ENCODE peak calls at places on chromosomes 3 and 15, in six cellular contexts. One of them, this sample, is unnamed.

GRCh38 chr15:34514251-34514760 is 69.1 kb downstream of the GOLGA8B start:
- DNase-seq in coronary artery: no peak
- DNase-seq in CD14-positive monocyte: no peak
- DNase-seq in fibroblast of pulmonary artery: peak
- DNase-seq in HCT116: no peak
- DNase-seq in lower lobe of right lung: peak
- DNase-seq in this sample: no peak

GRCh38 chr3:45795882-45796765 is at the start of gene SLC6A20:
- DNase-seq in fibroblast of pulmonary artery: no peak
- DNase-seq in lower lobe of right lung: no peak
- DNase-seq in HCT116: no peak
- DNase-seq in coronary artery: peak
- DNase-seq in CD14-positive monocyte: no peak
- DNase-seq in this sample: no peak

GRCh38 chr15:42996871-42997270 is 76.3 kb upstream of the TTBK2 start:
- DNase-seq in fibroblast of pulmonary artery: no peak
- DNase-seq in coronary artery: no peak
- DNase-seq in lower lobe of right lung: no peak
- DNase-seq in CD14-positive monocyte: no peak
- DNase-seq in HCT116: no peak
- DNase-seq in this sample: no peak

GRCh38 chr3:146772211-146772743 is 167.1 kb upstream of the PLSCR5 start:
- DNase-seq in fibroblast of pulmonary artery: no peak
- DNase-seq in CD14-positive monocyte: no peak
- DNase-seq in lower lobe of right lung: no peak
- DNase-seq in coronary artery: no peak
- DNase-seq in HCT116: no peak
- DNase-seq in this sample: peak

GRCh38 chr15:70835415-70835814 is 18.5 kb downstream of the LARP6 start:
- DNase-seq in coronary artery: peak
- DNase-seq in HCT116: no peak
- DNase-seq in fibroblast of pulmonary artery: no peak
- DNase-seq in CD14-positive monocyte: no peak
- DNase-seq in lower lobe of right lung: no peak
- DNase-seq in this sample: no peak

GRCh38 chr15:90436952-90437351 is 48.9 kb downstream of the IQGAP1 start:
- DNase-seq in CD14-positive monocyte: no peak
- DNase-seq in coronary artery: no peak
- DNase-seq in lower lobe of right lung: no peak
- DNase-seq in HCT116: no peak
- DNase-seq in fibroblast of pulmonary artery: no peak
- DNase-seq in this sample: no peak

GRCh38 chr15:46251873-46252272 is 617.0 kb downstream of the SQOR start:
- DNase-seq in fibroblast of pulmonary artery: no peak
- DNase-seq in lower lobe of right lung: no peak
- DNase-seq in coronary artery: no peak
- DNase-seq in CD14-positive monocyte: no peak
- DNase-seq in HCT116: no peak
- DNase-seq in this sample: no peak

GRCh38 chr15:75008249-75009017 is 13.1 kb downstream of the SCAMP5 start:
- DNase-seq in lower lobe of right lung: no peak
- DNase-seq in CD14-positive monocyte: no peak
- DNase-seq in coronary artery: no peak
- DNase-seq in fibroblast of pulmonary artery: no peak
- DNase-seq in HCT116: no peak
- DNase-seq in this sample: no peak

GRCh38 chr3:134009345-134010000 is 20.3 kb downstream of the SLCO2A1 start:
- DNase-seq in HCT116: no peak
- DNase-seq in fibroblast of pulmonary artery: peak
- DNase-seq in lower lobe of right lung: no peak
- DNase-seq in CD14-positive monocyte: no peak
- DNase-seq in coronary artery: no peak
- DNase-seq in this sample: no peak

GRCh38 chr3:18951333-18951732 is 197.0 kb upstream of the KCNH8 start:
- DNase-seq in coronary artery: no peak
- DNase-seq in fibroblast of pulmonary artery: no peak
- DNase-seq in HCT116: no peak
- DNase-seq in lower lobe of right lung: no peak
- DNase-seq in CD14-positive monocyte: no peak
- DNase-seq in this sample: no peak

GRCh38 chr3:12901631-12902045 is 60.3 kb upstream of the RPL32 start:
- DNase-seq in lower lobe of right lung: peak
- DNase-seq in fibroblast of pulmonary artery: no peak
- DNase-seq in coronary artery: no peak
- DNase-seq in HCT116: no peak
- DNase-seq in CD14-positive monocyte: no peak
- DNase-seq in this sample: peak

GRCh38 chr3:9810357-9810726 is 280 bp downstream of the TTLL3 start:
- DNase-seq in CD14-positive monocyte: no peak
- DNase-seq in fibroblast of pulmonary artery: no peak
- DNase-seq in lower lobe of right lung: no peak
- DNase-seq in HCT116: no peak
- DNase-seq in coronary artery: no peak
- DNase-seq in this sample: no peak

GRCh38 chr3:72018339-72018984 is 233.5 kb upstream of the PROK2 start:
- DNase-seq in coronary artery: no peak
- DNase-seq in HCT116: no peak
- DNase-seq in lower lobe of right lung: no peak
- DNase-seq in CD14-positive monocyte: peak
- DNase-seq in fibroblast of pulmonary artery: no peak
- DNase-seq in this sample: no peak

GRCh38 chr3:63467392-63467791 is 185.1 kb upstream of the SNTN start:
- DNase-seq in lower lobe of right lung: no peak
- DNase-seq in HCT116: no peak
- DNase-seq in coronary artery: no peak
- DNase-seq in CD14-positive monocyte: no peak
- DNase-seq in fibroblast of pulmonary artery: no peak
- DNase-seq in this sample: no peak

GRCh38 chr3:195549931-195550519 is 6.9 kb upstream of the PPP1R2 start:
- DNase-seq in lower lobe of right lung: no peak
- DNase-seq in CD14-positive monocyte: no peak
- DNase-seq in HCT116: no peak
- DNase-seq in fibroblast of pulmonary artery: no peak
- DNase-seq in coronary artery: no peak
- DNase-seq in this sample: no peak

GRCh38 chr15:71219646-71220045 is 104.4 kb downstream of the THSD4 start:
- DNase-seq in CD14-positive monocyte: no peak
- DNase-seq in lower lobe of right lung: no peak
- DNase-seq in fibroblast of pulmonary artery: peak
- DNase-seq in coronary artery: no peak
- DNase-seq in HCT116: no peak
- DNase-seq in this sample: no peak

GRCh38 chr3:147655236-147655635 is 246.1 kb downstream of the ZIC1 start:
- DNase-seq in CD14-positive monocyte: no peak
- DNase-seq in lower lobe of right lung: no peak
- DNase-seq in HCT116: no peak
- DNase-seq in coronary artery: no peak
- DNase-seq in fibroblast of pulmonary artery: no peak
- DNase-seq in this sample: no peak

GRCh38 chr3:102114264-102114979 is 265.1 kb downstream of the NFKBIZ start:
- DNase-seq in HCT116: no peak
- DNase-seq in fibroblast of pulmonary artery: no peak
- DNase-seq in lower lobe of right lung: no peak
- DNase-seq in CD14-positive monocyte: no peak
- DNase-seq in coronary artery: no peak
- DNase-seq in this sample: no peak

GRCh38 chr15:64229129-64229724 is 66.4 kb upstream of the PPIB start:
- DNase-seq in HCT116: no peak
- DNase-seq in coronary artery: no peak
- DNase-seq in lower lobe of right lung: no peak
- DNase-seq in fibroblast of pulmonary artery: no peak
- DNase-seq in CD14-positive monocyte: no peak
- DNase-seq in this sample: no peak

GRCh38 chr15:48940508-48940907 is 23.2 kb downstream of the SHC4 start:
- DNase-seq in CD14-positive monocyte: no peak
- DNase-seq in coronary artery: no peak
- DNase-seq in HCT116: no peak
- DNase-seq in fibroblast of pulmonary artery: peak
- DNase-seq in lower lobe of right lung: no peak
- DNase-seq in this sample: no peak

GRCh38 chr15:74121040-74121439 is 9.3 kb upstream of the ISLR2 start:
- DNase-seq in fibroblast of pulmonary artery: no peak
- DNase-seq in lower lobe of right lung: no peak
- DNase-seq in HCT116: no peak
- DNase-seq in CD14-positive monocyte: no peak
- DNase-seq in coronary artery: no peak
- DNase-seq in this sample: no peak

GRCh38 chr3:129481783-129482332 is 41.8 kb downstream of the IFT122 start:
- DNase-seq in fibroblast of pulmonary artery: peak
- DNase-seq in coronary artery: peak
- DNase-seq in HCT116: no peak
- DNase-seq in lower lobe of right lung: peak
- DNase-seq in CD14-positive monocyte: no peak
- DNase-seq in this sample: no peak

DNA sequence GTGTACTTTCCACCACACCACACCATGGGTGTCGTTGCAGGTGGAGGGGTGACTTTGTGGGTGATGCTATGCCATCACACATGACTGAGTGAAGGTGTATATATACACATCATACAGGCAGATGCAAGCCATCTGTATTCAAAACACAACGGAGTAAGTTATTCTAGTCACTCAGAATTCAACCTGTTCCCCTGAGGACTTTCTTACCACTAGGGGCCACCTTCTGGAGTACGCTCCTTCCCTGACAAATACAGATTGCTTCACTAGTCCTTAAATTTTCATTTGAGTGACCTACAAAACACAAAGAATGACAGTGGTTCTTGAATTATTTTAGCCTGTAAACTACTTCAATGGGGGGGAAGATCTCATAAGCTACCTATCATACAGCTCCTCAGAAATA is 52.8 kb upstream of the NTRK3 start:
- DNase-seq in lower lobe of right lung: no peak
- DNase-seq in HCT116: no peak
- DNase-seq in fibroblast of pulmonary artery: no peak
- DNase-seq in coronary artery: no peak
- DNase-seq in CD14-positive monocyte: no peak
- DNase-seq in this sample: no peak
- TF ChIP-seq CTCF in lower lobe of right lung: no peak
- TF ChIP-seq CTCF in HCT116: no peak
- TF ChIP-seq CTCF in fibroblast of pulmonary artery: no peak
- TF ChIP-seq CTCF in coronary artery: no peak
- TF ChIP-seq CTCF in CD14-positive monocyte: no peak
- TF ChIP-seq CTCF in this sample: no peak

DNA sequence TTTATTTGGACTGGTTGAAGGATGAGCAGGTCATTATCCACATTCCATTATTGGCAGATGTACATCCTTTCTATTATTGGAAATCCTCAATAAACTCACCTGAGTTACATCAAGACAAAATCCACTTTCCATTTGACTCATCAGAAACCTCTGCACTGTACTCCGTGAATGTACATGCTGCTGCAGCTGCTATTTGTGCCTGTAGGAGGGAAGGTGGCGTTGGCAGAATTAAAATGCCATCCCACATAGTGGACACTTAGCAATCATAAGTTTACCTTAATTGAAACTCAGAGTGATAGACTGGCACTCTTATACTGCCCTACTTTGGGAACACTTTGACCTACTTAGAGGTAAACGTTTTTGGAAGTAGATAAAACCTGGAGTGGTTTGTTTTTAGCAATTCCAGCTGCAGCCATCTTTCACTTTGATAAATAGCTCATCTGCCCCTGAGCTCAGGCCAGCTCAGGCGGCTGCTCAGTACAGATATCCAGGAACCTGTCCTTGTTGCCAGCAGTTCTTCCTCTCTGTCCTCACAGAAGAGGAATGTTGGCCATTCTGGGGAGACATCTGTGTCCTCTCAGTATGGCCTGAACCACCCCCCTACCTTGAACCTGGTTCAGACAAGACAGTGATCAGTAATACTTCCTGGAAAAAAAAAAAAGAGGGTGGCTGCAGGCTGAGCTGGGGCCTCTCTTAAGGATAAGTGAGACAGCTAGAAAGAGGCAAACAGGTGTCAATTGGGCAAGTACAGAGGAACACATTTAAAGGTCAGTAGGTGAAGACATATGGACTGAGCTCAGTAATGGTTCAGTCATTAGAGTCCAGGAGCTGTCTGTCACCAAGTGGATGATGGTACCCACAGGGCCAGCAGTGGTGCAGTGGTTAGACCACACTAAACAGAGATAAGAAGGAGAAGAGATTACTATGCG is 153.4 kb upstream of the UMPS start:
- DNase-seq in coronary artery: no peak
- DNase-seq in CD14-positive monocyte: no peak
- DNase-seq in HCT116: no peak
- DNase-seq in lower lobe of right lung: no peak
- DNase-seq in fibroblast of pulmonary artery: no peak
- DNase-seq in this sample: no peak
- TF ChIP-seq CTCF in coronary artery: no peak
- TF ChIP-seq CTCF in CD14-positive monocyte: no peak
- TF ChIP-seq CTCF in HCT116: no peak
- TF ChIP-seq CTCF in lower lobe of right lung: no peak
- TF ChIP-seq CTCF in fibroblast of pulmonary artery: no peak
- TF ChIP-seq CTCF in this sample: no peak

DNA sequence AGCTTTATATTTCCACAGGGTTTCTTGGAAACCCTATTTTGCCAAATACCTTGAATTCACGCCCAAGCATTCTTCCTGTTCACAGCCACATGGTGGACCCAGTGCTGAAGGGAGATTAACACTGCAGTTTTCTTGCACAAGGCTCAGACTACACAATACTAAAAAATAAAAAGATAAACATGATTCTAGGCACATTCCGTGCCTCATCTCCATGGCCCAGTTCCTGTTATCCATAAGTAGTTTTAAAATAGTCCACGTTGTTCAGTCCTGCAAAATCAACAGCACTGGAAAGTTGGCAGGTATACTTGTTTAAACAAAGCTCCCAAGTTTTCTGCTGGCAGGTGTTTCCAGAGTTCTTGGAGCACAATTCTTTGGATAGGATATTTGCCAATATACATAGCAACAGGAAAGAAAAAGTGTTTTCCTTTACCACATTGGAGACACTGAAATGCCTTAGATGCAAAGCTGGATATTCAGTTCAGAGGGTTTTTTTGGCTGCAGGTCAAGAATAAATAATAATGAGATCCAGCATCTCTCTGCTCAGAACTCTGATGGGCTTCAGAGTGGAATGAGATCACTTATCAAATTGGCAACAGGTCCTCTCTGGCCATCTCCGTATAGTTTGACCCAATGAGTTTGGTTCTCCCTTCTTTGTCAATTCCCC is 88.1 kb upstream of the TGFBR2 start:
- DNase-seq in fibroblast of pulmonary artery: peak
- DNase-seq in HCT116: no peak
- DNase-seq in CD14-positive monocyte: no peak
- DNase-seq in lower lobe of right lung: no peak
- DNase-seq in coronary artery: peak
- DNase-seq in this sample: no peak
- TF ChIP-seq CTCF in fibroblast of pulmonary artery: peak
- TF ChIP-seq CTCF in HCT116: no peak
- TF ChIP-seq CTCF in CD14-positive monocyte: no peak
- TF ChIP-seq CTCF in lower lobe of right lung: peak
- TF ChIP-seq CTCF in coronary artery: no peak
- TF ChIP-seq CTCF in this sample: peak

DNA sequence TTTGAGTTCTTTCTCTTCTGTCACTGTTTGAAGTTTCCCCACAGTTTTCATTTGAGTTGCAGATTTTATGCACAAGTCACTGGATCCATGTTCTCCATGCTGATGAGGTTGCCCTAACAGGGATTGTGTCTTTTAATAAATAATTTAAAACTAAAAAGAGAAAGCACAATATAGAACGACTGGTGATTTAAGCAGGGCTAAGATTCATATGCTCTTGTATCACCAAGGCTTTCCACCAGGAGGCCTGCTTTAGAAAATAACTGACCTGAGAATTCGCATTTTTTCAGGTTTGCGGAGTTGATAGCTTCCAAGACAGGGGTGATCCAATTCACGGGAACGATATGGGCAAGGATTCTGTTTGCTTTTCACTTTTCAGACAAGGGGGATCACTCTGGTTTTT is 252.0 kb upstream of the VEPH1 start:
- DNase-seq in HCT116: no peak
- DNase-seq in CD14-positive monocyte: no peak
- DNase-seq in lower lobe of right lung: no peak
- DNase-seq in fibroblast of pulmonary artery: peak
- DNase-seq in coronary artery: no peak
- DNase-seq in this sample: no peak
- TF ChIP-seq CTCF in HCT116: peak
- TF ChIP-seq CTCF in CD14-positive monocyte: no peak
- TF ChIP-seq CTCF in lower lobe of right lung: no peak
- TF ChIP-seq CTCF in fibroblast of pulmonary artery: peak
- TF ChIP-seq CTCF in coronary artery: no peak
- TF ChIP-seq CTCF in this sample: peak